ENCODE peak calls at places on chromosomes 3 and 15, in six cellular contexts. O is H7, Q is HFFc6, Y is pancreas, L is non-pigmented ciliary epithelial cell, D is AG20443. S is an unnamed sample.

GRCh38 chr3:13863422-13863821 is 16.4 kb downstream of the WNT7A start:
- DNase-seq in O (no peak), D (no peak), Q (no peak), Y (no peak), L (no peak), S (no peak)

GRCh38 chr3:143158549-143158988 is 39.0 kb downstream of the CHST2 start:
- DNase-seq in L (no peak), Q (peak), D (peak), O (no peak), Y (no peak), S (no peak)

GRCh38 chr3:140011611-140012277 is 76.8 kb downstream of the CLSTN2 start:
- DNase-seq in Y (no peak), Q (no peak), L (no peak), O (no peak), D (no peak), S (no peak)

GRCh38 chr3:125641901-125642300 is 46.6 kb upstream of the OSBPL11 start:
- DNase-seq in Y (no peak), O (no peak), L (no peak), D (no peak), Q (no peak), S (no peak)

GRCh38 chr3:115071611-115072010 is 75.5 kb downstream of the ZBTB20 start:
- DNase-seq in L (peak), O (no peak), Q (peak), D (peak), Y (no peak), S (no peak)

GRCh38 chr15:50183112-50183794 is 1.3 kb downstream of the SLC27A2 start:
- DNase-seq in Q (no peak), Y (no peak), L (no peak), D (no peak), O (peak), S (no peak)

GRCh38 chr3:122458992-122459391 is 43.1 kb upstream of the WDR5B start:
- DNase-seq in D (peak), Y (no peak), L (peak), O (peak), Q (peak), S (no peak)

GRCh38 chr15:90062023-90062728 is 40.1 kb downstream of the IDH2 start:
- DNase-seq in D (no peak), L (no peak), Q (no peak), O (peak), Y (peak), S (no peak)

GRCh38 chr3:127781411-127782001 is 40.8 kb downstream of the MGLL start:
- DNase-seq in Y (peak), L (no peak), Q (peak), D (peak), O (no peak), S (no peak)

GRCh38 chr3:169665264-169666078 is 2.0 kb upstream of the MECOM start:
- DNase-seq in Y (no peak), Q (no peak), L (no peak), O (peak), D (no peak), S (no peak)

GRCh38 chr3:107973152-107973551 is 117.7 kb downstream of the CD47 start:
- DNase-seq in O (no peak), Q (no peak), D (no peak), L (no peak), Y (no peak), S (no peak)

GRCh38 chr3:5013021-5013906 is 34.0 kb downstream of the BHLHE40 start:
- DNase-seq in O (peak), Q (no peak), Y (no peak), L (no peak), D (no peak), S (no peak)

GRCh38 chr15:80856809-80857377 is 77.7 kb downstream of the CEMIP start:
- DNase-seq in Q (no peak), Y (peak), O (peak), D (peak), L (no peak), S (no peak)

S was measured in Caco-2.